ENCODE peak calls at places on chromosomes 11 and 22, in four cellular contexts. One of them, this sample, is unnamed. For H3K4me1, the result is how much of the 10 kb centered on the place peaks cover.

GRCh38 chr22:29702931-29703594 is 16.7 kb upstream of the CABP7 start:
- DNase-seq in H9: no peak
- DNase-seq in H1: no peak
- DNase-seq in IMR-90: no peak
- DNase-seq in this sample: no peak

GRCh38 chr22:40637181-40638150 is 947 bp upstream of the MRTFA start:
- DNase-seq in H9: no peak
- DNase-seq in IMR-90: no peak
- DNase-seq in H1: no peak
- DNase-seq in this sample: no peak

GRCh38 chr11:67240575-67241389 is 25.5 kb upstream of the GRK2 start:
- DNase-seq in H1: no peak
- DNase-seq in IMR-90: peak
- DNase-seq in H9: peak
- DNase-seq in this sample: peak

GRCh38 chr11:134139873-134140331 is 71.0 kb downstream of the JAM3 start:
- DNase-seq in H9: peak
- DNase-seq in H1: peak
- DNase-seq in IMR-90: peak
- DNase-seq in this sample: peak

GRCh38 chr11:110185599-110185998 is 92.4 kb downstream of the ZC3H12C start:
- DNase-seq in H1: no peak
- DNase-seq in IMR-90: no peak
- DNase-seq in H9: no peak
- DNase-seq in this sample: no peak

GRCh38 chr11:132590986-132591385 is 941.3 kb downstream of the OPCML start:
- DNase-seq in H9: no peak
- DNase-seq in IMR-90: no peak
- DNase-seq in H1: no peak
- DNase-seq in this sample: no peak

GRCh38 chr11:114135737-114136151 is 76.2 kb downstream of the ZBTB16 start:
- DNase-seq in IMR-90: no peak
- DNase-seq in H1: peak
- DNase-seq in H9: peak
- DNase-seq in this sample: peak

GRCh38 chr11:33557201-33557600 is 143.4 kb downstream of the C11orf91 start:
- DNase-seq in H9: no peak
- DNase-seq in H1: no peak
- DNase-seq in IMR-90: peak
- DNase-seq in this sample: peak

GRCh38 chr22:42820075-42820763 is 36.9 kb downstream of the ARFGAP3 start:
- DNase-seq in H9: no peak
- DNase-seq in H1: no peak
- DNase-seq in IMR-90: peak
- DNase-seq in this sample: peak

GRCh38 chr11:17734418-17734911 is at the start of gene KCNC1:
- DNase-seq in H1: no peak
- DNase-seq in H9: peak
- DNase-seq in IMR-90: peak
- DNase-seq in this sample: peak

GRCh38 chr11:33687733-33688479 is 12.7 kb downstream of the C11orf91 start:
- DNase-seq in H1: no peak
- DNase-seq in IMR-90: peak
- DNase-seq in H9: no peak
- DNase-seq in this sample: peak

GRCh38 chr11:12749442-12749841 is 75.2 kb downstream of the TEAD1 start:
- DNase-seq in IMR-90: no peak
- DNase-seq in H9: no peak
- DNase-seq in H1: no peak
- DNase-seq in this sample: no peak
- H3K4me1 ChIP-seq in IMR-90: under half
- H3K4me1 ChIP-seq in H9: under half
- H3K4me1 ChIP-seq in H1: under half
- H3K4me1 ChIP-seq in this sample: under half

DNA sequence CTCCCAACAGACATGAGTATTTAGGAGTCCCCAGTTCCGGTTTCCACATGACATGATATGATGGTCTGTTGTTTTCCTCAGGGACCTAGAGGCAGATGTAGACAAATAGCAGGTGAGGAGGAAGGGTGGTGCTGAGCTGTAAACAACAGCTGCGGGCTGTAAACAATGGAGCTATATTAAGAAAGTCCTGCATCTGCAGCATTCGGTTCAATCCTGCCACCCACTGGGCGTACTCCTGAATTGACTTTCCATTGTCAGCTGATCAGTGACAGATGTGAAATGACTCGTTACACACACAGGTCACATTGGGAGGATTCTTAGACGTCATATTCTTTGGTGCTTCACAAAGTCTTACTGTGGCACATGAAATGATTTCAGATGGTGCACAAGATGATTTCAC is 26.8 kb upstream of the RAG1 start:
- DNase-seq in IMR-90: peak
- DNase-seq in H9: peak
- DNase-seq in H1: peak
- DNase-seq in this sample: peak
- H3K56ac ChIP-seq in IMR-90: no peak
- H3K56ac ChIP-seq in H9: no peak
- H3K56ac ChIP-seq in H1: no peak
- H3K56ac ChIP-seq in this sample: no peak

GRCh38 chr11:62370743-62371440 is 33.6 kb downstream of the ASRGL1 start:
- DNase-seq in H1: no peak
- DNase-seq in IMR-90: no peak
- DNase-seq in H9: peak
- DNase-seq in this sample: no peak
- H3K4me1 ChIP-seq in H1: under half
- H3K4me1 ChIP-seq in IMR-90: under half
- H3K4me1 ChIP-seq in H9: under half
- H3K4me1 ChIP-seq in this sample: under half

GRCh38 chr11:46868912-46869311 is 22.8 kb upstream of the CKAP5 start:
- DNase-seq in H1: no peak
- DNase-seq in H9: no peak
- DNase-seq in IMR-90: no peak
- DNase-seq in this sample: no peak

GRCh38 chr11:46860218-46860617 is 14.1 kb upstream of the CKAP5 start:
- DNase-seq in IMR-90: no peak
- DNase-seq in H9: no peak
- DNase-seq in H1: no peak
- DNase-seq in this sample: no peak

DNA sequence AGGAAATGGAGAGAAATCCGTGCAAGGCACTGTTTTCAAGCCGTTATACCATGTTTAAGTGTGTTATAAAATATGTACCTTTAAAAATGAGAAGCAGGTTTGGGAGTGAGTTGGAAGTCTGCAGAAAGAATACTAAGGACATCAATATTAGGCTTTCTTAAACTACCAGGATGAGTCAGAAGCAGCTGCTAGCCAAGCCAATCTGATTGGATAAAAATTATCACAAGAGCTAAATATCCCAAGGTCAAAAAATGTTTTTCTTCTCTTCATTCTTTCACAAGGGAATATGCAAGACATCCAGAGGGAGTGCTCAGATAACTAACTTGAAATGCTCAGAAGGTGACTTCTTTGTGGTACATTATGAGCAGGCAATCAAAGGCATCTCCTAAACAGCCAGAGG is 19.3 kb upstream of the CKAP5 start:
- DNase-seq in H9: no peak
- DNase-seq in H1: no peak
- DNase-seq in IMR-90: peak
- DNase-seq in this sample: no peak
- H3K56ac ChIP-seq in H9: no peak
- H3K56ac ChIP-seq in H1: no peak
- H3K56ac ChIP-seq in IMR-90: no peak
- H3K56ac ChIP-seq in this sample: no peak

DNA sequence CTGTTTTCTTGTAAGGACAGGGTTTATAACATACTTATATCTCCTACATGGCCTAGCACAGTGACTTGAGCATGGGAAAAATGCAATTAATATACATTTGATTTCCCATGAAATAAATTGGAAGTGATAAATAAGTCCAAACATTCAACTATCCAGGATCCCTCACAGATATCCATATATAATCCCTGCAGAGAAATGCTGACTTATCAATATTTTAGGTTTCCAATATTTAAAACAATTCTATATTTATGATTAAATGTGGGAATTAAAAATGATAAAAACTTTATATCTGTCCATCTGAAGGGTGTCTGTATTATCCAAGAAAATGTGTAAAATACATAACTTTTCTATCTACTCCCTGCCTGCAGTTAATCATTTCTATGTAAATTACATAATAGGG is 6.3 kb downstream of the OR10A4 start:
- DNase-seq in H9: no peak
- DNase-seq in H1: no peak
- DNase-seq in IMR-90: no peak
- DNase-seq in this sample: no peak
- H3K4me1 ChIP-seq in H9: under half
- H3K4me1 ChIP-seq in H1: under half
- H3K4me1 ChIP-seq in IMR-90: under half
- H3K4me1 ChIP-seq in this sample: under half

DNA sequence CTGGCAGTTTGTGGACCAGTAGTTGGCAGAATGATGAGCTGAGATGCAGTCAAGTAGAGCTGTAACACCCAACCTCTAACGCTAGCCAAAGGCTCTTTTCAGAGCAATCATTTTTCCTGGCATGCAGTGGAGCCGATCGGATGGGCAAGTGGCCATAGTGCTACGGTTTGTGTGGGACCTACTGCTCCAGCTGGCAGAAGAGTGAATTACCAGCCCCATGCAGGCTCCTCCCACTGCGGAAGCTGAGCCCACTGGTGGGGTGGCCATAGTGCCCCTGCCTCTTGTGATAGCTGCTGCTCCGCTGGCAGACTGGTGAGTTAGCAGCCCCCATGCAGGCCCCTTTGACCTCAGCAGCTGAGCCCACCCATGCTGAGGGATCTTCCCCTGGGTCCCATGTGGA is 27.0 kb upstream of the SC5D start:
- DNase-seq in H9: no peak
- DNase-seq in H1: no peak
- DNase-seq in IMR-90: no peak
- DNase-seq in this sample: no peak
- H3K56ac ChIP-seq in H9: no peak
- H3K56ac ChIP-seq in H1: no peak
- H3K56ac ChIP-seq in IMR-90: no peak
- H3K56ac ChIP-seq in this sample: no peak

DNA sequence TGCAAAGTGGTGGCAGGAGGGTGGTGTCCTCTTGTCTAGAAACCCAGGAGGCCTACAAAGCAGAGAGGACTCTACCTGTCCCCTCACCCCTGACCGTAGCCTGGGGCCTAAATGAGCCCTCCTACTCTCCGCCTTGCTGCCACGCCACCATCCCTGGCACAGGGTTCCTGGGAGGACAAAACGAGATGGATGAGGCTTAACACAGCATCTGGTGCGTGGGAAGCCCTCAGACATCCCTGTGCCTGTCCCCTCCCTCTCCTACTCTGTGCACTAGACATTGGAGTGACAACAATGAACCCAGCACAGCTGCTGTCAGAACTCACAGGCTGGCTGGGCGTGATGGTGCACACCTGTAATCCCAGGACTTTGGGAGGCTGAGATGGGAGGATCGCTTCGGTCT is 36.4 kb upstream of the DKK3 start:
- DNase-seq in H1: no peak
- DNase-seq in H9: no peak
- DNase-seq in IMR-90: no peak
- DNase-seq in this sample: no peak
- H3K4me1 ChIP-seq in H1: under half
- H3K4me1 ChIP-seq in H9: under half
- H3K4me1 ChIP-seq in IMR-90: under half
- H3K4me1 ChIP-seq in this sample: under half

GRCh38 chr22:37601203-37601539 is 7.5 kb upstream of the GGA1 start:
- DNase-seq in IMR-90: no peak
- DNase-seq in H9: no peak
- DNase-seq in H1: no peak
- DNase-seq in this sample: no peak

GRCh38 chr22:37604875-37605274 is 3.8 kb upstream of the GGA1 start:
- DNase-seq in H9: no peak
- DNase-seq in IMR-90: no peak
- DNase-seq in H1: no peak
- DNase-seq in this sample: no peak

GRCh38 chr22:37601540-37602442 is 6.8 kb upstream of the GGA1 start:
- DNase-seq in H1: peak
- DNase-seq in IMR-90: peak
- DNase-seq in H9: peak
- DNase-seq in this sample: peak

GRCh38 chr22:37607010-37607911 is 1.4 kb upstream of the GGA1 start:
- DNase-seq in H1: peak
- DNase-seq in IMR-90: peak
- DNase-seq in H9: peak
- DNase-seq in this sample: peak

DNA sequence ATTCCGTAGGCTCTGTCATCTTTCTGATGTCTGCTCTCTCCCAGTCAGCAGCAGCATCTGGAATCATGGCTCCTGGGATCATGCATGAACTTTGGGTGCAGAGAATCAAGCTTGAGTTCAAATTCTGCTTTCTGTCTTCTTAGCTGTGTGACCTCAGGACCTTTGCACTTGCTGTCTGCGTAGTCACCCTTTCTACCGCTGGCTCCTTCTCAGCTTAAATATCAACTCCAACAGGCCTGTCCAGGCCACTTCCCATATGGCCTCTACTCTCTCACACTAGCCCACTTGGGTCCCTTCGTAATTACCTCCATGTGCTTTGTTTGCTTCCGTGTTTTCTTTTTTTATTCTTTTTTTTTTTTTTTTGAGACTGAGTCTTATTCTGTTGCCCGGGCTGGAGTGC is 4.6 kb upstream of the GGA1 start:
- DNase-seq in H1: no peak
- DNase-seq in IMR-90: no peak
- DNase-seq in H9: no peak
- DNase-seq in this sample: no peak
- H3K56ac ChIP-seq in H1: no peak
- H3K56ac ChIP-seq in IMR-90: no peak
- H3K56ac ChIP-seq in H9: no peak
- H3K56ac ChIP-seq in this sample: no peak